ENCODE peak calls at places on chromosomes 7 and 10, in four cellular contexts. A, W, X and R are unnamed samples.

GRCh38 chr7:127348247-127348631 is 44.3 kb downstream of the ZNF800 start:
- DNase-seq in A (no peak), W (no peak), X (no peak), R (no peak)

GRCh38 chr7:47507514-47507913 is 74.4 kb downstream of the TNS3 start:
- DNase-seq in A (peak), W (no peak), X (no peak), R (peak)

GRCh38 chr7:116139007-116139406 is 71.3 kb upstream of the TES start:
- DNase-seq in A (no peak), W (no peak), X (no peak), R (no peak)

GRCh38 chr10:79404231-79404609 is 41.2 kb downstream of the ZCCHC24 start:
- DNase-seq in A (peak), W (no peak), X (peak), R (peak)

GRCh38 chr7:137591444-137591843 is 247.9 kb upstream of the PTN start:
- DNase-seq in A (no peak), W (no peak), X (no peak), R (no peak)

GRCh38 chr7:96669812-96670211 is 39.8 kb downstream of the SEM1 start:
- DNase-seq in A (no peak), W (no peak), X (no peak), R (no peak)

GRCh38 chr10:24957624-24958435 is 5.4 kb upstream of the PRTFDC1 start:
- DNase-seq in A (no peak), W (no peak), X (no peak), R (no peak)

GRCh38 chr7:37216923-37217322 is 231.7 kb downstream of the ELMO1 start:
- DNase-seq in A (no peak), W (no peak), X (no peak), R (no peak)

GRCh38 chr10:34444223-34445183 is 370.6 kb downstream of the PARD3 start:
- DNase-seq in A (no peak), W (no peak), X (no peak), R (no peak)

GRCh38 chr10:62047960-62048383 is 146.5 kb downstream of the ARID5B start:
- DNase-seq in A (peak), W (peak), X (no peak), R (no peak)

GRCh38 chr10:24907956-24908355 is 44.5 kb downstream of the PRTFDC1 start:
- DNase-seq in A (no peak), W (no peak), X (no peak), R (no peak)

GRCh38 chr7:98567979-98568378 is 49.1 kb upstream of the NPTX2 start:
- DNase-seq in A (no peak), W (no peak), X (no peak), R (no peak)

GRCh38 chr10:48551796-48552591 is 52.9 kb downstream of the ARHGAP22 start:
- DNase-seq in A (no peak), W (no peak), X (no peak), R (no peak)

GRCh38 chr7:43768201-43768893 is 9.9 kb downstream of the BLVRA start:
- DNase-seq in A (no peak), W (no peak), X (no peak), R (no peak)
- TF ChIP-seq POLR2A in A (no peak), W (no peak), X (no peak), R (no peak)

GRCh38 chr10:74898201-74898976 is 72.0 kb downstream of the KAT6B start:
- DNase-seq in A (no peak), W (no peak), X (no peak), R (no peak)
- TF ChIP-seq POLR2A in A (no peak), W (no peak), X (no peak), R (no peak)

GRCh38 chr7:151736403-151736909 is 140.5 kb downstream of the PRKAG2 start:
- DNase-seq in A (peak), W (peak), X (peak), R (peak)
- TF ChIP-seq POLR2A in A (peak), W (peak), X (no peak), R (no peak)

DNA sequence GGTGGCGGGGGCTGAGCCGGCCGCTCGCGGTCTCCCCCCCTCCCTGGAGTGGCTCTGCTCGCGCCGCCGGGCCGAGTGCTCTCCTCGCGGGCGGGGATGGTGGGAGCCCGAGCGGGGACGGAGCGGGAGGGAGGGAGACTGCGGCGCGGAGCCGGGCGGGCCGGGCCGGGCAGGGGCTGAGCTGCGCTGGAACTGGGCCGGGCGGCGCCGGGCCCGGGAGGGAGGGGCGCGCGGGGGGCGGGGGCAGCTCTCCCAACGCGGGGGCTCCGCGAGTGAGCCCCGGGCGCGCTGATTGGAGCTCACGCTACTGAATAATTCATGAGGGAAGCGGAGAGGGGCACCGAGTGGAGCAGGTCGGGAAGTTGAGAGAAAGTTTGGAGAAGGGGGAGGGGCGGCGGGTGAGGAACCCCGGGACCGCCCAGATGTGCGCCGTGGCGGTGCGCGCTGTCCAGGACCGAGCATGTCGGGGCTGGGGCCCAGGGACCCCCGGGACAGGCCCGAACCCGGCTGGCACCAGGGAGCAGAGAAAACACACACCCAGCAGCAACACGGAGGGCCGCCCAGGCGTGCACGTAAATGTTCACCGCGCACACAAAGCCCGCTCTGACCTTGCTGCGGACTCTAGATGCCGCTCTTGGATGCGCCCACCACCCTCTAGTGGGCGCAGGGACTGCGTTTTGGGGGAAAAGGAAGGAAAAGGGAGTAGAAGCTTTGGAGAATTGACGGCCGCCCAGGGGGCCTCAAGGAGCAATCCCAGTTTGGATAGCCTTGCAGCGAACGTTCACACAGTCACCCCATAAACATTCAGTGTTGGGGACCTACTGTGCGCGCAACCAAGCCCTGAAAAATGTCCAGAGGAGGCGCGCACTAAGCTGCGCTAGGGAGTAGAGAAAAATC is at the start of gene EPHB4:
- DNase-seq in A (no peak), W (peak), X (peak), R (peak)
- TF ChIP-seq POLR2A in A (no peak), W (peak), X (no peak), R (peak)

GRCh38 chr10:96721207-96721572 is 876 bp upstream of the PIK3AP1 start:
- DNase-seq in A (no peak), W (no peak), X (no peak), R (no peak)
- TF ChIP-seq POLR2A in A (no peak), W (no peak), X (no peak), R (no peak)

GRCh38 chr7:66076459-66077329 is 1.1 kb downstream of the ASL start:
- DNase-seq in A (no peak), W (no peak), X (no peak), R (no peak)

GRCh38 chr7:66082083-66082482 is 6.5 kb downstream of the ASL start:
- DNase-seq in A (no peak), W (no peak), X (no peak), R (no peak)

GRCh38 chr7:66082886-66083415 is 7.3 kb downstream of the ASL start:
- DNase-seq in A (no peak), W (no peak), X (no peak), R (no peak)

GRCh38 chr7:66075590-66076458 is at the start of gene ASL:
- DNase-seq in A (peak), W (peak), X (peak), R (peak)

GRCh38 chr7:66078067-66078466 is 2.4 kb downstream of the ASL start:
- DNase-seq in A (no peak), W (no peak), X (no peak), R (no peak)
- TF ChIP-seq POLR2A in A (no peak), W (no peak), X (no peak), R (no peak)

GRCh38 chr7:149799397-149800168 is 26.2 kb upstream of the ZNF467 start:
- DNase-seq in A (no peak), W (no peak), X (no peak), R (no peak)

GRCh38 chr7:149796287-149796860 is 23.0 kb upstream of the ZNF467 start:
- DNase-seq in A (no peak), W (no peak), X (no peak), R (no peak)

GRCh38 chr7:149795126-149795525 is 21.7 kb upstream of the ZNF467 start:
- DNase-seq in A (no peak), W (no peak), X (no peak), R (no peak)

GRCh38 chr7:149800169-149800555 is 26.8 kb upstream of the ZNF467 start:
- DNase-seq in A (no peak), W (no peak), X (no peak), R (no peak)

GRCh38 chr7:149797771-149798170 is 24.4 kb upstream of the ZNF467 start:
- DNase-seq in A (no peak), W (no peak), X (no peak), R (no peak)
- TF ChIP-seq POLR2A in A (no peak), W (no peak), X (no peak), R (no peak)